ENCODE peak calls at places on chromosomes 13 and 19, in five cellular contexts. D is stimulated activated CD8-positive, alpha-beta memory T cell treated with anti-CD3 and anti-CD28 coated beads, Interleukin-15, amount 100 ng/mL, for 1 hour; B is Right ventricle myocardium superior; Y is NCI-H345; A is MV-4-11. S is an unnamed sample.

GRCh38 chr13:45401306-45401705 is 16.9 kb downstream of the SLC25A30 start:
- DNase-seq in Y (no peak), A (no peak), B (no peak), D (no peak), S (no peak)

GRCh38 chr13:94641432-94641941 is 39.8 kb downstream of the GPR180 start:
- DNase-seq in D (no peak), A (peak; percentile 8), Y (peak; percentile 86), B (no peak), S (no peak)

GRCh38 chr19:13098291-13099072 is 4.2 kb downstream of the LYL1 start:
- DNase-seq in B (no peak), Y (no peak), A (peak; percentile 46), D (no peak), S (no peak)

GRCh38 chr13:31909889-31910551 is 121.6 kb upstream of the FRY start:
- DNase-seq in A (peak; percentile 67), B (peak; percentile 50), Y (peak; percentile 34), D (peak; percentile 27), S (no peak)

GRCh38 chr13:29909975-29910674 is 59.7 kb upstream of the UBL3 start:
- DNase-seq in D (no peak), Y (no peak), A (no peak), B (no peak), S (no peak)

GRCh38 chr19:46951236-46951986 is 68.2 kb upstream of the NPAS1 start:
- DNase-seq in A (no peak), D (no peak), B (no peak), Y (no peak), S (no peak)

GRCh38 chr19:58336820-58337219 is 10.0 kb downstream of the ZSCAN22 start:
- DNase-seq in Y (no peak), D (no peak), B (no peak), A (no peak), S (no peak)

GRCh38 chr19:47613165-47614146 is 4.5 kb downstream of the BICRA start:
- DNase-seq in D (no peak), A (no peak), B (no peak), Y (no peak), S (no peak)

GRCh38 chr13:49371943-49372636 is 71.8 kb downstream of the CAB39L start:
- DNase-seq in Y (no peak), D (no peak), A (no peak), B (no peak), S (no peak)

GRCh38 chr19:43673702-43674629 is 4.0 kb upstream of the PLAUR start:
- DNase-seq in B (no peak), Y (no peak), D (no peak), A (no peak), S (no peak)

GRCh38 chr13:66660013-66660804 is 569.9 kb downstream of the PCDH9 start:
- DNase-seq in Y (no peak), A (no peak), D (no peak), B (no peak), S (no peak)

GRCh38 chr13:39144941-39145533 is 106.8 kb downstream of the NHLRC3 start:
- DNase-seq in D (no peak), Y (no peak), B (peak; percentile 45), A (peak; percentile 29), S (no peak)

GRCh38 chr19:57813919-57814504 is 701 bp downstream of the ZNF552 start:
- DNase-seq in A (no peak), D (no peak), Y (no peak), B (no peak), S (no peak)

GRCh38 chr13:111115841-111116500 is 861 bp downstream of the ARHGEF7 start:
- DNase-seq in B (peak; percentile 75), D (no peak), A (no peak), Y (no peak), S (no peak)

GRCh38 chr19:57946316-57946715 is 1.2 kb downstream of the ZNF256 start:
- DNase-seq in Y (no peak), B (no peak), A (peak; percentile 26), D (no peak), S (no peak)

GRCh38 chr19:39832341-39833083 is 1.4 kb downstream of the DYRK1B start:
- DNase-seq in B (no peak), D (no peak), Y (no peak), A (no peak), S (no peak)

GRCh38 chr19:5154129-5154798 is 185.4 kb downstream of the KDM4B start:
- DNase-seq in A (no peak), Y (no peak), B (peak; percentile 47), D (no peak), S (peak; percentile 18)

GRCh38 chr19:16920816-16921529 is 32.2 kb downstream of the F2RL3 start:
- DNase-seq in B (no peak), Y (no peak), A (no peak), D (no peak), S (no peak)

GRCh38 chr13:50081106-50081898 is 66.1 kb downstream of the KCNRG start:
- DNase-seq in A (no peak), D (peak; percentile 14), B (peak; percentile 68), Y (peak; percentile 22), S (peak; percentile 71)

GRCh38 chr13:51697181-51697580 is 106.8 kb downstream of the DHRS12 start:
- DNase-seq in B (no peak), Y (no peak), D (no peak), A (no peak), S (no peak)

GRCh38 chr19:13689050-13689449 is 75.3 kb upstream of the MRI1 start:
- DNase-seq in A (no peak), Y (peak; percentile 24), B (no peak), D (no peak), S (no peak)

GRCh38 chr19:46621191-46622117 is 3.4 kb downstream of the PTGIR start:
- DNase-seq in B (no peak), A (no peak), D (no peak), Y (no peak), S (no peak)

GRCh38 chr19:38718747-38719543 is 25.3 kb downstream of the CAPN12 start:
- DNase-seq in B (peak; percentile 85), Y (no peak), A (no peak), D (no peak), S (no peak)

GRCh38 chr13:27403252-27403678 is 21.2 kb upstream of the GTF3A start:
- DNase-seq in D (no peak), Y (no peak), B (no peak), A (peak; percentile 31), S (no peak)

GRCh38 chr13:50845211-50845610 is 1.7 kb upstream of the DLEU7 start:
- DNase-seq in Y (no peak), A (peak; percentile 63), B (no peak), D (no peak), S (no peak)

GRCh38 chr13:99949657-99950413 is 21.7 kb downstream of the ZIC5 start:
- DNase-seq in Y (no peak), B (no peak), A (no peak), D (no peak), S (no peak)

GRCh38 chr19:9155591-9155990 is 15.4 kb downstream of the ZNF317 start:
- DNase-seq in D (no peak), Y (no peak), B (no peak), A (no peak), S (no peak)

GRCh38 chr13:106133025-106133424 is 402.4 kb downstream of the EFNB2 start:
- DNase-seq in A (no peak), B (no peak), D (no peak), Y (no peak), S (no peak)

GRCh38 chr19:30593975-30594925 is 222.1 kb downstream of the ZNF536 start:
- DNase-seq in B (no peak), Y (no peak), D (no peak), A (no peak), S (no peak)

GRCh38 chr19:49165111-49165750 is 7.6 kb downstream of the TRPM4 start:
- DNase-seq in Y (peak; percentile 6), B (peak; percentile 64), D (no peak), A (no peak), S (no peak)

GRCh38 chr19:4577020-4577782 is 17.7 kb upstream of the SEMA6B start:
- DNase-seq in Y (no peak), D (no peak), A (no peak), B (no peak), S (no peak)

GRCh38 chr13:54647275-54647674 is 1618.7 kb downstream of the OLFM4 start:
- DNase-seq in A (no peak), Y (no peak), B (no peak), D (no peak), S (no peak)

GRCh38 chr13:91228083-91228482 is 119.4 kb upstream of the MIR17HG start:
- DNase-seq in Y (no peak), D (no peak), B (no peak), A (no peak), S (no peak)

GRCh38 chr13:113777311-113778260 is 18.6 kb downstream of the TMEM255B start:
- DNase-seq in Y (no peak), D (no peak), B (no peak), A (peak; percentile 25), S (no peak)

GRCh38 chr13:56615572-56615971 is 525.1 kb upstream of the PRR20A start:
- DNase-seq in Y (no peak), B (no peak), A (no peak), D (no peak), S (no peak)

GRCh38 chr19:3140667-3141038 is 4.8 kb downstream of the GNA15 start:
- DNase-seq in A (peak; percentile 58), D (no peak), B (no peak), Y (no peak), S (no peak)

GRCh38 chr13:84479656-84480055 is 597.4 kb upstream of the SLITRK1 start:
- DNase-seq in Y (no peak), D (no peak), B (no peak), A (no peak), S (no peak)

S was measured in NK-92 treated with Interleukin-12 subunit alpha and Interleukin-12 subunit beta, amount 100 ng/mL, for 24 hours.